ENCODE peak calls at places on chromosomes 6 and 20, in ten cellular contexts. One of them, this sample, is unnamed.

GRCh38 chr6:25296980-25297379 is 17.8 kb downstream of the CARMIL1 start:
- DNase-seq in left cardiac atrium: no peak
- DNase-seq in astrocyte of the spinal cord: no peak
- DNase-seq in NAMALWA: no peak
- DNase-seq in H9: no peak
- DNase-seq in activated CD8-positive, alpha-beta T cell treated with anti-CD3 and anti-CD28 coated beads, Interleukin-2, amount 10 ng/mL, durations not matched to agents 7 days and 5 days: no peak
- DNase-seq in activated naive CD4-positive, alpha-beta T cell treated with anti-CD3 and anti-CD28 coated beads, Interleukin-2, amount 10 ng/mL, durations not matched to agents 7 days and 5 days: no peak
- DNase-seq in BJ: peak; percentile 17
- DNase-seq in Calu3: no peak
- DNase-seq in fibroblast of the conjunctiva: no peak
- DNase-seq in this sample: no peak

GRCh38 chr20:3616250-3616649 is 46.9 kb downstream of the GFRA4 start:
- DNase-seq in Calu3: no peak
- DNase-seq in activated naive CD4-positive, alpha-beta T cell treated with anti-CD3 and anti-CD28 coated beads, Interleukin-2, amount 10 ng/mL, durations not matched to agents 7 days and 5 days: no peak
- DNase-seq in NAMALWA: no peak
- DNase-seq in astrocyte of the spinal cord: peak; percentile 33
- DNase-seq in left cardiac atrium: no peak
- DNase-seq in activated CD8-positive, alpha-beta T cell treated with anti-CD3 and anti-CD28 coated beads, Interleukin-2, amount 10 ng/mL, durations not matched to agents 7 days and 5 days: no peak
- DNase-seq in H9: peak; percentile 66
- DNase-seq in BJ: peak; percentile 14
- DNase-seq in fibroblast of the conjunctiva: no peak
- DNase-seq in this sample: no peak

GRCh38 chr6:11413728-11414127 is 123.8 kb upstream of the TMEM170B start:
- DNase-seq in fibroblast of the conjunctiva: no peak
- DNase-seq in BJ: no peak
- DNase-seq in H9: no peak
- DNase-seq in activated CD8-positive, alpha-beta T cell treated with anti-CD3 and anti-CD28 coated beads, Interleukin-2, amount 10 ng/mL, durations not matched to agents 7 days and 5 days: no peak
- DNase-seq in NAMALWA: no peak
- DNase-seq in activated naive CD4-positive, alpha-beta T cell treated with anti-CD3 and anti-CD28 coated beads, Interleukin-2, amount 10 ng/mL, durations not matched to agents 7 days and 5 days: no peak
- DNase-seq in Calu3: no peak
- DNase-seq in left cardiac atrium: no peak
- DNase-seq in astrocyte of the spinal cord: peak; percentile 18
- DNase-seq in this sample: no peak

GRCh38 chr6:47677381-47678100 is 20.8 kb upstream of the ADGRF4 start:
- DNase-seq in activated CD8-positive, alpha-beta T cell treated with anti-CD3 and anti-CD28 coated beads, Interleukin-2, amount 10 ng/mL, durations not matched to agents 7 days and 5 days: no peak
- DNase-seq in fibroblast of the conjunctiva: no peak
- DNase-seq in BJ: no peak
- DNase-seq in NAMALWA: no peak
- DNase-seq in Calu3: no peak
- DNase-seq in left cardiac atrium: no peak
- DNase-seq in astrocyte of the spinal cord: no peak
- DNase-seq in H9: no peak
- DNase-seq in activated naive CD4-positive, alpha-beta T cell treated with anti-CD3 and anti-CD28 coated beads, Interleukin-2, amount 10 ng/mL, durations not matched to agents 7 days and 5 days: no peak
- DNase-seq in this sample: no peak

GRCh38 chr20:22626501-22626900 is 42.1 kb upstream of the FOXA2 start:
- DNase-seq in fibroblast of the conjunctiva: no peak
- DNase-seq in NAMALWA: no peak
- DNase-seq in astrocyte of the spinal cord: no peak
- DNase-seq in BJ: no peak
- DNase-seq in activated CD8-positive, alpha-beta T cell treated with anti-CD3 and anti-CD28 coated beads, Interleukin-2, amount 10 ng/mL, durations not matched to agents 7 days and 5 days: no peak
- DNase-seq in H9: no peak
- DNase-seq in activated naive CD4-positive, alpha-beta T cell treated with anti-CD3 and anti-CD28 coated beads, Interleukin-2, amount 10 ng/mL, durations not matched to agents 7 days and 5 days: no peak
- DNase-seq in left cardiac atrium: no peak
- DNase-seq in Calu3: no peak
- DNase-seq in this sample: no peak

GRCh38 chr6:43776115-43776798 is 6.2 kb downstream of the VEGFA start:
- DNase-seq in fibroblast of the conjunctiva: no peak
- DNase-seq in H9: no peak
- DNase-seq in astrocyte of the spinal cord: no peak
- DNase-seq in BJ: no peak
- DNase-seq in activated naive CD4-positive, alpha-beta T cell treated with anti-CD3 and anti-CD28 coated beads, Interleukin-2, amount 10 ng/mL, durations not matched to agents 7 days and 5 days: no peak
- DNase-seq in NAMALWA: no peak
- DNase-seq in left cardiac atrium: peak; percentile 20
- DNase-seq in activated CD8-positive, alpha-beta T cell treated with anti-CD3 and anti-CD28 coated beads, Interleukin-2, amount 10 ng/mL, durations not matched to agents 7 days and 5 days: no peak
- DNase-seq in Calu3: no peak
- DNase-seq in this sample: no peak

GRCh38 chr6:24520929-24521546 is 26.3 kb downstream of the ALDH5A1 start:
- DNase-seq in BJ: no peak
- DNase-seq in activated CD8-positive, alpha-beta T cell treated with anti-CD3 and anti-CD28 coated beads, Interleukin-2, amount 10 ng/mL, durations not matched to agents 7 days and 5 days: peak; percentile 46
- DNase-seq in activated naive CD4-positive, alpha-beta T cell treated with anti-CD3 and anti-CD28 coated beads, Interleukin-2, amount 10 ng/mL, durations not matched to agents 7 days and 5 days: peak; percentile 50
- DNase-seq in fibroblast of the conjunctiva: peak; percentile 6
- DNase-seq in H9: peak; percentile 75
- DNase-seq in NAMALWA: peak; percentile 75
- DNase-seq in Calu3: peak; percentile 87
- DNase-seq in left cardiac atrium: peak; percentile 54
- DNase-seq in astrocyte of the spinal cord: peak; percentile 28
- DNase-seq in this sample: no peak

GRCh38 chr6:170261643-170262480 is 29.0 kb downstream of the DLL1 start:
- DNase-seq in left cardiac atrium: no peak
- DNase-seq in fibroblast of the conjunctiva: no peak
- DNase-seq in activated CD8-positive, alpha-beta T cell treated with anti-CD3 and anti-CD28 coated beads, Interleukin-2, amount 10 ng/mL, durations not matched to agents 7 days and 5 days: no peak
- DNase-seq in NAMALWA: no peak
- DNase-seq in BJ: no peak
- DNase-seq in astrocyte of the spinal cord: no peak
- DNase-seq in Calu3: no peak
- DNase-seq in activated naive CD4-positive, alpha-beta T cell treated with anti-CD3 and anti-CD28 coated beads, Interleukin-2, amount 10 ng/mL, durations not matched to agents 7 days and 5 days: no peak
- DNase-seq in H9: no peak
- DNase-seq in this sample: no peak

GRCh38 chr6:68039641-68040311 is 595.3 kb upstream of the ADGRB3 start:
- DNase-seq in activated naive CD4-positive, alpha-beta T cell treated with anti-CD3 and anti-CD28 coated beads, Interleukin-2, amount 10 ng/mL, durations not matched to agents 7 days and 5 days: no peak
- DNase-seq in left cardiac atrium: no peak
- DNase-seq in Calu3: no peak
- DNase-seq in fibroblast of the conjunctiva: no peak
- DNase-seq in activated CD8-positive, alpha-beta T cell treated with anti-CD3 and anti-CD28 coated beads, Interleukin-2, amount 10 ng/mL, durations not matched to agents 7 days and 5 days: no peak
- DNase-seq in BJ: no peak
- DNase-seq in NAMALWA: no peak
- DNase-seq in astrocyte of the spinal cord: no peak
- DNase-seq in H9: peak; percentile 25
- DNase-seq in this sample: no peak

GRCh38 chr6:99434702-99435530 is 9.8 kb upstream of the PNISR start:
- DNase-seq in BJ: no peak
- DNase-seq in H9: no peak
- DNase-seq in NAMALWA: peak; percentile 71
- DNase-seq in left cardiac atrium: no peak
- DNase-seq in activated naive CD4-positive, alpha-beta T cell treated with anti-CD3 and anti-CD28 coated beads, Interleukin-2, amount 10 ng/mL, durations not matched to agents 7 days and 5 days: no peak
- DNase-seq in Calu3: no peak
- DNase-seq in astrocyte of the spinal cord: peak; percentile 54
- DNase-seq in fibroblast of the conjunctiva: peak; percentile 1
- DNase-seq in activated CD8-positive, alpha-beta T cell treated with anti-CD3 and anti-CD28 coated beads, Interleukin-2, amount 10 ng/mL, durations not matched to agents 7 days and 5 days: no peak
- DNase-seq in this sample: no peak

GRCh38 chr6:42704937-42705374 is 17.4 kb downstream of the PRPH2 start:
- DNase-seq in activated naive CD4-positive, alpha-beta T cell treated with anti-CD3 and anti-CD28 coated beads, Interleukin-2, amount 10 ng/mL, durations not matched to agents 7 days and 5 days: no peak
- DNase-seq in fibroblast of the conjunctiva: no peak
- DNase-seq in left cardiac atrium: no peak
- DNase-seq in NAMALWA: no peak
- DNase-seq in activated CD8-positive, alpha-beta T cell treated with anti-CD3 and anti-CD28 coated beads, Interleukin-2, amount 10 ng/mL, durations not matched to agents 7 days and 5 days: no peak
- DNase-seq in Calu3: no peak
- DNase-seq in astrocyte of the spinal cord: no peak
- DNase-seq in BJ: no peak
- DNase-seq in H9: peak; percentile 33
- DNase-seq in this sample: no peak

GRCh38 chr6:11700118-11700718 is 78.4 kb downstream of the ADTRP start:
- DNase-seq in BJ: no peak
- DNase-seq in H9: no peak
- DNase-seq in left cardiac atrium: no peak
- DNase-seq in astrocyte of the spinal cord: peak; percentile 76
- DNase-seq in fibroblast of the conjunctiva: peak; percentile 43
- DNase-seq in NAMALWA: peak; percentile 66
- DNase-seq in activated naive CD4-positive, alpha-beta T cell treated with anti-CD3 and anti-CD28 coated beads, Interleukin-2, amount 10 ng/mL, durations not matched to agents 7 days and 5 days: no peak
- DNase-seq in Calu3: no peak
- DNase-seq in activated CD8-positive, alpha-beta T cell treated with anti-CD3 and anti-CD28 coated beads, Interleukin-2, amount 10 ng/mL, durations not matched to agents 7 days and 5 days: peak; percentile 38
- DNase-seq in this sample: no peak

GRCh38 chr6:116292553-116292952 is 12.8 kb upstream of the TSPYL1 start:
- DNase-seq in NAMALWA: no peak
- DNase-seq in astrocyte of the spinal cord: no peak
- DNase-seq in BJ: no peak
- DNase-seq in activated naive CD4-positive, alpha-beta T cell treated with anti-CD3 and anti-CD28 coated beads, Interleukin-2, amount 10 ng/mL, durations not matched to agents 7 days and 5 days: no peak
- DNase-seq in H9: no peak
- DNase-seq in activated CD8-positive, alpha-beta T cell treated with anti-CD3 and anti-CD28 coated beads, Interleukin-2, amount 10 ng/mL, durations not matched to agents 7 days and 5 days: no peak
- DNase-seq in Calu3: no peak
- DNase-seq in fibroblast of the conjunctiva: no peak
- DNase-seq in left cardiac atrium: no peak
- DNase-seq in this sample: no peak

This sample was measured in thoracic aorta.